ENCODE peak calls at places on chromosome 2, in four cellular contexts. A is neuronal stem cell, O is H9, L is IMR-90. U is an unnamed sample.

GRCh38 chr2:95061601-95062183 is 36.2 kb downstream of the MAL start:
- DNase-seq in A (no peak), L (no peak), O (peak), U (no peak)

GRCh38 chr2:191844706-191845105 is 2.2 kb downstream of the CAVIN2 start:
- DNase-seq in L (peak), A (no peak), O (no peak), U (no peak)

GRCh38 chr2:172712251-172712650 is 23.4 kb upstream of the RAPGEF4 start:
- DNase-seq in L (no peak), A (no peak), O (no peak), U (no peak)

GRCh38 chr2:135694711-135695110 is 46.9 kb upstream of the UBXN4 start:
- DNase-seq in A (no peak), O (no peak), L (peak), U (peak)

GRCh38 chr2:237686659-237687136 is 59.3 kb downstream of the LRRFIP1 start:
- DNase-seq in A (no peak), O (peak), L (peak), U (peak)

GRCh38 chr2:162075689-162076132 is 1.7 kb upstream of the DPP4 start:
- DNase-seq in A (no peak), L (peak), O (no peak), U (peak)

GRCh38 chr2:50515638-50516037 is 516.3 kb downstream of the NRXN1 start:
- DNase-seq in A (no peak), L (no peak), O (no peak), U (no peak)

GRCh38 chr2:157182834-157183396 is 74.6 kb upstream of the GALNT5 start:
- DNase-seq in A (no peak), L (peak), O (no peak), U (peak)

GRCh38 chr2:11234309-11234708 is 79.0 kb downstream of the SLC66A3 start:
- DNase-seq in L (peak), A (no peak), O (no peak), U (peak)

GRCh38 chr2:132279344-132279743 is 117.6 kb upstream of the ANKRD30BL start:
- DNase-seq in A (no peak), O (no peak), L (no peak), U (no peak)

GRCh38 chr2:216081487-216082387 is at the start of the genes PECR and TMEM169:
- DNase-seq in L (peak), A (peak), O (peak), U (peak)

GRCh38 chr2:120586507-120587283 is 149.0 kb upstream of the GLI2 start:
- DNase-seq in A (peak), O (peak), L (no peak), U (no peak)

GRCh38 chr2:154470386-154470785 is 228.1 kb upstream of the KCNJ3 start:
- DNase-seq in A (no peak), O (no peak), L (no peak), U (no peak)

GRCh38 chr2:40343904-40344303 is 108.0 kb downstream of the SLC8A1 start:
- DNase-seq in O (no peak), L (peak), A (no peak), U (peak)

GRCh38 chr2:112301171-112301584 is 25.8 kb downstream of the ZC3H6 start:
- DNase-seq in L (peak), A (no peak), O (no peak), U (peak)

GRCh38 chr2:232134939-232135338 is 173.4 kb downstream of the DIS3L2 start:
- DNase-seq in L (no peak), A (no peak), O (no peak), U (no peak)

GRCh38 chr2:180753809-180754761 is 226.3 kb upstream of the UBE2E3 start:
- DNase-seq in O (no peak), L (peak), A (no peak), U (peak)

GRCh38 chr2:240886678-240887574 is 9.0 kb downstream of the MAB21L4 start:
- DNase-seq in O (no peak), A (no peak), L (no peak), U (no peak)

GRCh38 chr2:20356042-20356441 is 5.4 kb upstream of the PUM2 start:
- DNase-seq in O (no peak), A (no peak), L (peak), U (peak)

GRCh38 chr2:10000541-10000940 is 42.8 kb upstream of the KLF11 start:
- DNase-seq in A (no peak), O (no peak), L (no peak), U (no peak)

GRCh38 chr2:223712642-223713041 is 110.5 kb upstream of the SCG2 start:
- DNase-seq in L (no peak), A (no peak), O (no peak), U (no peak)

GRCh38 chr2:70088508-70089219 is 1.4 kb downstream of the PCBP1 start:
- DNase-seq in A (no peak), O (no peak), L (peak), U (no peak)

GRCh38 chr2:217954971-217955740 is 47.6 kb downstream of the TNS1 start:
- DNase-seq in O (no peak), L (no peak), A (no peak), U (no peak)

GRCh38 chr2:124193706-124194105 is 168.6 kb downstream of the CNTNAP5 start:
- DNase-seq in L (no peak), O (no peak), A (no peak), U (no peak)

GRCh38 chr2:236768393-236769140 is 198.9 kb downstream of the ACKR3 start:
- DNase-seq in L (peak), O (no peak), A (no peak), U (no peak)

GRCh38 chr2:24448811-24449210 is 42.2 kb upstream of the NCOA1 start:
- DNase-seq in A (no peak), O (no peak), L (no peak), U (no peak)

DNA sequence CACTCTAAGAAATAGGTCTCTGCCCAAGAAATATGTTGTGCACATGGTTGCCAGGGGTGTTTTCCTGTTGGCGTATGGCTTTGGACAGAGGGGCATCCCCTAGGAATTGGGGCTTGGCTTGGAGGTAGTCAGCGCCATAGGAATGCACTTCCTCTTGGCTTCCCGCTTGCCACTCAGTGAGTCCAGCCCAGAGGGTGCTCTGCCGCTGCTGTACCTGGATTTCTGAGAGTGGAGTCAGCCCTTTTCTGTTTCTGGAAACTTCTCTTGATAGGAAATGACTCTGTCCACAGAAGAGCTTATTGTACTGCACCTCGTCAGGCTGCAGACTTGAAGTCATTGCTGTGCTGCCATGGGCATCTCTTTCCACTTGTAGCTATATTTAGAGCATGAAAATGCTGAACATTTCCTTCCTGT is 116.7 kb upstream of the MGAT5 start:
- DNase-seq in O (no peak), A (no peak), L (peak), U (peak)
- H2AFZ ChIP-seq in O (no peak), A (no peak), L (peak), U (no peak)

DNA sequence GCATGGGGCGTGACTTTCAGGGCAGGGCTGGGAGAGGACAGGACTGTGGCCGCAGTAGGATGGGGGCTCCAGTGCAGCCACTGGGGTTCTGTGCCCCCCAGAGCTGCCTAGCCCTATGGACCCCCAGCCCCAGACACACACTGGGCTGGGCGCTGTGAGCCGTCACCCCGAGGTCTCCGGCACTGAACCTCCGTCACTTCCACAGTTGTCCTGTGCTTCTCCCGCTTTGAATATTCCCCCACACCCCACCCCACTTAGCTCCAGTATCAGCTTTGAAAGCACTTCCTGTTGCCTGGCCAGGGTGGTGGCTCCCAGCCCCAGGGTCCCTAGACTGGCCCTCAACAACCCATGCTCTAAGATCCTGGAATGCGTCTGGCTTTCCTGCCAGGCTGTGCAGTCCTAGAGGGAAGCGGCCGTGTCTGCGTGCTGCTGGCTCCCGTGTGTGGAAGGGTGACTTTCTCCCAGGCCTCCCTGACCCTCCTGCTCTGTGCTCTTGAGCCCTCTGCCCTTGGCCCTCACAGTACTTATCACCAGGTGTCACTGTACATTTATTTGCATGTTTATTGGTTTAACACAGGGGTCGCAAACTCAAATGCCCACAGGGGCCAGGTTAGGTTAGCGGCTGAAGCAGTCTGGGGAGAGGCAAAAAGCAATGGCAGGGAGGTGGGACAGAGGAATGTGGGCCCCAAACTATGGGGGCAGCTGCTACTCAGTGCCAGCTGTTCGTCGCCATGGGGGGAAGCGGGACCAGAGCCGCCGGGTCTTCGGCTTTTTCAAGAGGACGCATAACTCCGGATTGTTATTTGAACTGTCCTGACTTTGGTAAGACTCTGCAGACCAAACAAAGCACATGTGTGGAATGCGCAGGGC is 9.9 kb downstream of the OBSL1 start:
- DNase-seq in A (no peak), L (no peak), O (peak), U (no peak)
- H3K23ac ChIP-seq in A (peak), L (no peak), O (no peak), U (no peak)

GRCh38 chr2:206990335-206990734 is 51.0 kb downstream of the CPO start:
- DNase-seq in O (no peak), L (peak), A (no peak), U (no peak)
- H2BK15ac ChIP-seq in O (no peak), L (peak), A (no peak), U (no peak)

GRCh38 chr2:636151-636621 is 41.0 kb downstream of the TMEM18 start:
- DNase-seq in L (no peak), O (no peak), A (no peak), U (no peak)
- H2AFZ ChIP-seq in L (peak), O (no peak), A (no peak), U (no peak)

DNA sequence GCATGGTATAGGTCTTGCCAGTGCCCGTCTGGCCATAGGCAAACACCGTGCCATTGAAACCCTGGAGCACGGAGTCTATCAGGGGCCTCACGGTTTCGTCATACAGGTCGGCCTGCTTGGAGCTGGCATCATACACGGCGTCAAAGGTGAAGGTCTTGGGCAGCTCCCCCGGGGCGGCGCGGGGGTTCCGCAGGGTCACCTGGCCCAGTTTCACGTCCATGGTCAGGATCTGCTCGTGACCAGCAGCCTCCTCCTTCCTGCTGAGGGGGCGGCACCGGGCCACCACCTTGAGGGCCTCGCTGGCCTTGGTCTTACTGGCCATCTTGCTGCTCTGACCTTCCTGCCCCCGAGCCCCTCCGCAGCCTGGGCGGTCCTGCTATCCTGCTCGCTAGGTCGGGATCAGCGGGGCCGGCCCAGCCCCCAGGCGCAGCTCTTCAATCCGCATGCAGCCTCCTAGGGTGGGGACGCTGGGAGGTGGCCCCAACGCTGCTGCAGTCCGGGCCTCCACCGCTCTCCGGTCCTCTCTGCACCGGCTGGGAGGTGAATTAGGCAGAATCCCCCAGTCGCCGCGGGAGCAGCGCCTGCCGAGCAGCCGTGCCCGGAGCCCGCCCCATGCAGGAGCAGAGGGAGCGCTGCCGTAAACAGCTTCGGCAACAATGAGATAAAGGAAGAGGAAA is 563 bp downstream of the KIF3C start:
- DNase-seq in O (peak), A (no peak), L (no peak), U (no peak)
- H3K23ac ChIP-seq in O (no peak), A (peak), L (peak), U (no peak)

GRCh38 chr2:44148997-44149396 is 19.7 kb upstream of the PPM1B start:
- DNase-seq in A (no peak), O (no peak), L (no peak), U (no peak)

GRCh38 chr2:44155577-44156446 is 12.9 kb upstream of the PPM1B start:
- DNase-seq in L (peak), A (no peak), O (no peak), U (peak)

GRCh38 chr2:44152865-44153264 is 15.8 kb upstream of the PPM1B start:
- DNase-seq in L (no peak), O (no peak), A (no peak), U (no peak)

DNA sequence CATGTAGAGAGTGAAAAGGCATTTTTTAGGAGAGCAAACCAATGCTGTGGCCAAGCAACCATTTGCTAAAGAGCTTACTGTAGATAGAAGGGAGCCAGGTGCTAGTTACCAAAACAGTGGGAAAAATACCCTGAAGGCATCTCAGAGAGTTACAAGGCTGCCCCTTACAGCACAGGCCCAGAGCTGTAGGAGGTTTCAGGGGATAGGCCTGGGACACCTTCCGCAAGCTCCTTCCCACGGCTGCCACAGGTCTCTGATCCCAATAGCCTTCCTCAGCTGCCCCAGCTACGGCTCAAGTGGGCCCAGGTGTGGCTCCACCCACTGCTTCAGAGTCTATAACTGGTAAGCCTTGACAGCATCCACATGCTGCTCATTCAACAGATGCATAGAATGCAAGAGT is 18.2 kb upstream of the PPM1B start:
- DNase-seq in A (no peak), O (no peak), L (no peak), U (no peak)
- H2BK15ac ChIP-seq in A (no peak), O (no peak), L (no peak), U (no peak)

GRCh38 chr2:101478561-101479001 is 3.7 kb upstream of the RFX8 start:
- DNase-seq in O (no peak), L (peak), A (no peak), U (no peak)

GRCh38 chr2:101473911-101474751 is 781 bp downstream of the RFX8 start:
- DNase-seq in A (peak), L (peak), O (peak), U (peak)

GRCh38 chr2:101479328-101479727 is 4.4 kb upstream of the RFX8 start:
- DNase-seq in A (peak), L (peak), O (no peak), U (peak)

GRCh38 chr2:101474752-101475384 is at the start of gene RFX8:
- DNase-seq in O (no peak), L (peak), A (no peak), U (peak)

DNA sequence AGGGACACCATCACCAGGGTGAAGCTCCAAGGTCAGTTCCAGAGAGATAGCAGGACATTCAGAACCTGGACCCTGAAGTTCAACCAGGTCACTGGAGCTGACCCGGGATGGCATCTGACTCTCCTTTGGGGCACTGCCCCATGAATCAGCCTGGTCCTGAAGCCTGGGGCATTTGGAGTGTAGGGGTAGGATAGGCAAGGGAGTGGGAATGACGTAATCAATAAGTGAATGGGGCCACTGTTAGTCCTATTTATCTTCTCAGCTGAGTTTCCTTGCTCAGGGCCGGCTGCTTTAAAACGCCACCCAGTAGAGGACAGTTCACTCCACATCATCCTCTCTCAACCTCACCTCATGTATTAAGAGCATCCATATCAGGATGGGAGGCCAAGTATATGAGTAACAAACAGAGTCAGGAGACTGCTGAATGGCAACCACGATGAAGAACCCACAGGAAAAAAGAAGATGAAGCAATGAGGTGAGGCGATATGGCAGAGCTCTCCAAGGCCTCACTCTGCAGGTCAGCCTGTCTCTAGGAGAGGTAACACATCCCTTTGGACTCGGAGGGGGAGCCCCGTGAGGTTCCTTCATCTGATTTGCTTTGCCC is 1.8 kb upstream of the RFX8 start:
- DNase-seq in O (no peak), L (peak), A (no peak), U (no peak)
- H2AFZ ChIP-seq in O (no peak), L (peak), A (no peak), U (no peak)